ENCODE peak calls at places on chromosomes 6 and 20, in four cellular contexts. M is breast epithelium, E is left cardiac atrium, P is heart right ventricle. G is an unnamed sample.

GRCh38 chr20:2006452-2007381 is 12.9 kb upstream of the PDYN start:
- DNase-seq in M (no peak), E (peak), P (no peak), G (no peak)

GRCh38 chr6:33053230-33053629 is 20.2 kb downstream of the HLA-DPA1 start:
- DNase-seq in M (no peak), E (no peak), P (no peak), G (no peak)

GRCh38 chr20:2736441-2736840 is 43.9 kb downstream of the EBF4 start:
- DNase-seq in M (no peak), E (no peak), P (no peak), G (no peak)

GRCh38 chr6:90859612-90860011 is 272.7 kb upstream of the MAP3K7 start:
- DNase-seq in M (no peak), E (no peak), P (no peak), G (no peak)

GRCh38 chr6:71599366-71599765 is 287.0 kb upstream of the RIMS1 start:
- DNase-seq in M (no peak), E (no peak), P (no peak), G (no peak)

GRCh38 chr6:36539814-36540568 is 7.3 kb downstream of the STK38 start:
- DNase-seq in M (no peak), E (no peak), P (no peak), G (no peak)

GRCh38 chr6:34912715-34913464 is 23.8 kb downstream of the ANKS1A start:
- DNase-seq in M (no peak), E (no peak), P (no peak), G (peak)

GRCh38 chr20:1952737-1953530 is 40.9 kb downstream of the PDYN start:
- DNase-seq in M (no peak), E (no peak), P (no peak), G (no peak)

GRCh38 chr6:129753422-129753821 is 43.4 kb upstream of the ARHGAP18 start:
- DNase-seq in M (no peak), E (no peak), P (no peak), G (no peak)

GRCh38 chr20:7003598-7003997 is 236.1 kb downstream of the BMP2 start:
- DNase-seq in M (no peak), E (no peak), P (no peak), G (no peak)

GRCh38 chr20:2900845-2901592 is 27.7 kb downstream of the PTPRA start:
- DNase-seq in M (no peak), E (no peak), P (no peak), G (no peak)

GRCh38 chr20:32678948-32679347 is 5.2 kb upstream of the C20orf203 start:
- DNase-seq in M (peak), E (peak), P (peak), G (no peak)

GRCh38 chr6:158290659-158291058 is 21.6 kb upstream of the TULP4 start:
- DNase-seq in M (no peak), E (no peak), P (no peak), G (no peak)

GRCh38 chr6:10146723-10147451 is 268.0 kb downstream of the TFAP2A start:
- DNase-seq in M (no peak), E (no peak), P (no peak), G (no peak)

GRCh38 chr6:53048431-53049195 is 16.6 kb upstream of the FBXO9 start:
- DNase-seq in M (no peak), E (no peak), P (no peak), G (peak)

G was measured in AG04449.